ENCODE peak calls at places on chromosome 19, in seven cellular contexts. F is cardiac septum, V is GDM1, P is T-helper 17 cell, Z is renal cortical epithelial cell, H is nucleus accumbens, B is neural progenitor cell. Y is an unnamed sample.

GRCh38 chr19:48310227-48310626 is 15.1 kb upstream of the EMP3 start:
- DNase-seq in F (no peak), V (no peak), P (no peak), Z (no peak), H (no peak), B (no peak), Y (no peak)

GRCh38 chr19:11964858-11965645 is at the start of gene ZNF763:
- DNase-seq in F (peak; percentile 97), V (peak; percentile 82), P (peak; percentile 74), Z (peak; percentile 82), H (peak; percentile 92), B (peak; percentile 98), Y (peak; percentile 28)

GRCh38 chr19:29378126-29378525 is 147.7 kb upstream of the VSTM2B start:
- DNase-seq in F (no peak), V (no peak), P (no peak), Z (no peak), H (no peak), B (no peak), Y (no peak)

GRCh38 chr19:38684078-38684861 is 36.8 kb downstream of the ACTN4 start:
- DNase-seq in F (no peak), V (no peak), P (no peak), Z (peak; percentile 94), H (no peak), B (no peak), Y (peak; percentile 97)

GRCh38 chr19:16040642-16041041 is 35.7 kb upstream of the TPM4 start:
- DNase-seq in F (no peak), V (no peak), P (no peak), Z (peak; percentile 38), H (no peak), B (no peak), Y (peak; percentile 29)

GRCh38 chr19:33273881-33274662 is 28.3 kb downstream of the CEBPA start:
- DNase-seq in F (no peak), V (peak; percentile 51), P (no peak), Z (peak; percentile 51), H (peak; percentile 7), B (no peak), Y (peak; percentile 47)

GRCh38 chr19:5491565-5491964 is 36.3 kb downstream of the ZNRF4 start:
- DNase-seq in F (no peak), V (no peak), P (no peak), Z (no peak), H (no peak), B (no peak), Y (no peak)

GRCh38 chr19:12793290-12794195 is 2.3 kb downstream of the JUNB start:
- DNase-seq in F (peak; percentile 96), V (peak; percentile 88), P (peak; percentile 96), Z (peak; percentile 86), H (peak; percentile 91), B (peak; percentile 97), Y (peak; percentile 98)

GRCh38 chr19:47609885-47610545 is 1.1 kb downstream of the BICRA start:
- DNase-seq in F (peak; percentile 78), V (peak; percentile 4), P (peak; percentile 35), Z (no peak), H (peak; percentile 51), B (peak; percentile 84), Y (peak; percentile 48)

GRCh38 chr19:34416021-34416545 is 11.9 kb downstream of the PDCD2L start:
- DNase-seq in F (peak; percentile 27), V (no peak), P (no peak), Z (no peak), H (no peak), B (no peak), Y (no peak)

GRCh38 chr19:17778621-17779280 is 16.2 kb upstream of the B3GNT3 start:
- DNase-seq in F (peak; percentile 78), V (no peak), P (no peak), Z (peak; percentile 9), H (no peak), B (peak; percentile 59), Y (peak; percentile 95)

GRCh38 chr19:14699641-14700040 is 9.8 kb downstream of the ZNF333 start:
- DNase-seq in F (no peak), V (no peak), P (no peak), Z (no peak), H (no peak), B (no peak), Y (no peak)

GRCh38 chr19:35509018-35509652 is 4.3 kb downstream of the DMKN start:
- DNase-seq in F (no peak), V (no peak), P (no peak), Z (peak; percentile 61), H (no peak), B (peak; percentile 62), Y (no peak)

GRCh38 chr19:14582894-14583340 is at the start of gene CLEC17A:
- DNase-seq in F (no peak), V (no peak), P (no peak), Z (no peak), H (no peak), B (no peak), Y (no peak)

GRCh38 chr19:10461047-10461949 is 41.0 kb downstream of the PDE4A start:
- DNase-seq in F (peak; percentile 95), V (peak; percentile 89), P (peak; percentile 81), Z (peak; percentile 76), H (peak; percentile 83), B (peak; percentile 96), Y (peak; percentile 83)

GRCh38 chr19:55398200-55398947 is 9.2 kb downstream of the UBE2S start:
- DNase-seq in F (no peak), V (no peak), P (no peak), Z (no peak), H (no peak), B (no peak), Y (no peak)

GRCh38 chr19:5999693-6000092 is 21.8 kb upstream of the RANBP3 start:
- DNase-seq in F (no peak), V (no peak), P (no peak), Z (no peak), H (no peak), B (no peak), Y (no peak)

GRCh38 chr19:51607920-51608562 is 22.2 kb downstream of the SIGLEC5 start:
- DNase-seq in F (peak; percentile 95), V (peak; percentile 72), P (peak; percentile 45), Z (peak; percentile 24), H (peak; percentile 28), B (peak; percentile 82), Y (peak; percentile 53)

GRCh38 chr19:926595-927043 is 784 bp downstream of the ARID3A start:
- DNase-seq in F (peak; percentile 90), V (no peak), P (no peak), Z (no peak), H (no peak), B (peak; percentile 65), Y (no peak)

GRCh38 chr19:19486343-19487076 is 28.8 kb downstream of the TSSK6 start:
- DNase-seq in F (no peak), V (no peak), P (no peak), Z (no peak), H (no peak), B (no peak), Y (no peak)

GRCh38 chr19:31377736-31378135 is 28.5 kb upstream of the TSHZ3 start:
- DNase-seq in F (no peak), V (no peak), P (no peak), Z (no peak), H (no peak), B (no peak), Y (no peak)

GRCh38 chr19:11678504-11678903 is 60.2 kb downstream of the ZNF823 start:
- DNase-seq in F (no peak), V (no peak), P (no peak), Z (no peak), H (no peak), B (no peak), Y (no peak)

GRCh38 chr19:2110822-2111221 is 14.1 kb downstream of the IZUMO4 start:
- DNase-seq in F (no peak), V (no peak), P (no peak), Z (no peak), H (no peak), B (peak; percentile 25), Y (no peak)

GRCh38 chr19:10430505-10431253 is 10.3 kb downstream of the PDE4A start:
- DNase-seq in F (no peak), V (no peak), P (no peak), Z (no peak), H (no peak), B (peak; percentile 44), Y (no peak)

GRCh38 chr19:29804493-29804892 is 7.3 kb upstream of the CCNE1 start:
- DNase-seq in F (no peak), V (no peak), P (no peak), Z (no peak), H (no peak), B (no peak), Y (no peak)

GRCh38 chr19:22528956-22529355 is 105.2 kb upstream of the ZNF492 start:
- DNase-seq in F (no peak), V (no peak), P (no peak), Z (no peak), H (no peak), B (no peak), Y (no peak)

GRCh38 chr19:17739121-17739875 is 12.0 kb upstream of the FCHO1 start:
- DNase-seq in F (no peak), V (no peak), P (no peak), Z (no peak), H (no peak), B (no peak), Y (no peak)

GRCh38 chr19:3179739-3180293 is 1.2 kb downstream of the S1PR4 start:
- DNase-seq in F (no peak), V (no peak), P (no peak), Z (no peak), H (no peak), B (no peak), Y (no peak)

GRCh38 chr19:4473708-4474503 is 1.8 kb downstream of the HDGFL2 start:
- DNase-seq in F (no peak), V (no peak), P (no peak), Z (no peak), H (no peak), B (peak; percentile 65), Y (no peak)

GRCh38 chr19:18274776-18275356 is 614 bp upstream of the IQCN start:
- DNase-seq in F (peak; percentile 91), V (no peak), P (no peak), Z (peak; percentile 80), H (peak; percentile 62), B (no peak), Y (peak; percentile 78)

GRCh38 chr19:49098795-49099194 is 13.5 kb downstream of the SNRNP70 start:
- DNase-seq in F (no peak), V (no peak), P (no peak), Z (no peak), H (no peak), B (no peak), Y (no peak)

GRCh38 chr19:10115392-10116084 is 4.0 kb downstream of the P2RY11 start:
- DNase-seq in F (no peak), V (no peak), P (no peak), Z (no peak), H (no peak), B (no peak), Y (no peak)